ENCODE peak calls at places on chromosomes 3 and 15, in five cellular contexts. N, R, Q, I and Z are unnamed samples.

GRCh38 chr3:189941679-189942078 is 179.0 kb downstream of the P3H2 start:
- DNase-seq in N (no peak), R (no peak), Q (no peak), I (no peak), Z (no peak)

GRCh38 chr3:112132088-112132487 is 960 bp downstream of the GCSAM start:
- DNase-seq in N (no peak), R (no peak), Q (no peak), I (no peak), Z (no peak)

GRCh38 chr3:162492446-162493081 is 996.0 kb downstream of the OTOL1 start:
- DNase-seq in I (no peak), N (no peak), R (no peak), Q (no peak), Z (no peak)

GRCh38 chr3:139689122-139689521 is 11.3 kb upstream of the NMNAT3 start:
- DNase-seq in R (no peak), I (no peak), N (no peak), Q (no peak), Z (no peak)

GRCh38 chr3:21944251-21944650 is 193.2 kb upstream of the ZNF385D start:
- DNase-seq in R (no peak), I (no peak), N (no peak), Q (no peak), Z (peak)

GRCh38 chr15:85704021-85704420 is 90.7 kb downstream of the KLHL25 start:
- DNase-seq in R (no peak), I (no peak), Q (no peak), N (no peak), Z (peak)

GRCh38 chr3:184357248-184358139 is 3.9 kb downstream of the CLCN2 start:
- DNase-seq in N (no peak), R (peak), Q (no peak), I (no peak), Z (no peak)

GRCh38 chr3:184716652-184717607 is 5.1 kb upstream of the MAGEF1 start:
- DNase-seq in I (peak), Q (no peak), R (peak), N (no peak), Z (no peak)

GRCh38 chr3:29280675-29281264 is at the start of gene RBMS3:
- DNase-seq in N (peak), I (peak), R (peak), Q (peak), Z (peak)

GRCh38 chr15:36251450-36251849 is 328.0 kb upstream of the CDIN1 start:
- DNase-seq in N (no peak), Q (no peak), R (no peak), I (no peak), Z (no peak)

GRCh38 chr3:50786631-50787030 is 111.9 kb downstream of the DOCK3 start:
- DNase-seq in N (no peak), I (no peak), Q (no peak), R (no peak), Z (no peak)

GRCh38 chr15:42107483-42107882 is 13.1 kb upstream of the PLA2G4D start:
- DNase-seq in N (no peak), Q (no peak), R (no peak), I (no peak), Z (no peak)

GRCh38 chr3:124429129-124429815 is 301.0 kb upstream of the UMPS start:
- DNase-seq in R (no peak), I (no peak), N (no peak), Q (no peak), Z (peak)

GRCh38 chr15:51223771-51224229 is 114.6 kb downstream of the CYP19A1 start:
- DNase-seq in R (no peak), Q (no peak), I (no peak), N (no peak), Z (peak)

GRCh38 chr3:184240384-184241140 is 8.2 kb downstream of the ALG3 start:
- DNase-seq in Q (no peak), I (no peak), R (no peak), N (no peak), Z (peak)

GRCh38 chr15:66253643-66254363 is at the start of gene MEGF11:
- DNase-seq in Q (no peak), I (no peak), R (peak), N (no peak), Z (no peak)

GRCh38 chr3:152245498-152246175 is 23.1 kb upstream of the MBNL1 start:
- DNase-seq in I (no peak), N (no peak), R (no peak), Q (no peak), Z (peak)

GRCh38 chr3:125317761-125318496 is 57.2 kb downstream of the ZNF148 start:
- DNase-seq in I (no peak), Q (no peak), N (no peak), R (no peak), Z (no peak)

GRCh38 chr15:70504305-70504951 is 258.9 kb downstream of the UACA start:
- DNase-seq in R (no peak), I (no peak), Q (no peak), N (peak), Z (peak)

GRCh38 chr15:39543651-39544050 is 37.2 kb upstream of the THBS1 start:
- DNase-seq in N (no peak), I (no peak), Q (no peak), R (peak), Z (peak)

GRCh38 chr15:59656935-59657634 is at the start of gene GTF2A2:
- DNase-seq in Q (peak), N (peak), R (peak), I (peak), Z (peak)

GRCh38 chr15:57122080-57122845 is 203.8 kb downstream of the TCF12 start:
- DNase-seq in N (no peak), I (no peak), Q (no peak), R (no peak), Z (no peak)

GRCh38 chr3:101936419-101937331 is 87.4 kb downstream of the NFKBIZ start:
- DNase-seq in Q (peak), N (no peak), R (no peak), I (no peak), Z (peak)

GRCh38 chr3:47443611-47443995 is 32.1 kb downstream of the SCAP start:
- DNase-seq in N (no peak), Q (no peak), R (no peak), I (peak), Z (no peak)

GRCh38 chr3:78143000-78143399 is 1103.1 kb downstream of the ROBO2 start:
- DNase-seq in R (no peak), I (no peak), N (no peak), Q (no peak), Z (no peak)

GRCh38 chr3:107987036-107987557 is 103.7 kb downstream of the CD47 start:
- DNase-seq in N (no peak), Q (peak), I (no peak), R (no peak), Z (no peak)

GRCh38 chr3:52487050-52487787 is 7.9 kb upstream of the STAB1 start:
- DNase-seq in Q (no peak), R (no peak), N (no peak), I (no peak), Z (no peak)

GRCh38 chr3:123348471-123349200 is 100.3 kb downstream of the ADCY5 start:
- DNase-seq in N (no peak), R (no peak), Q (no peak), I (no peak), Z (no peak)

GRCh38 chr3:172228041-172228440 is 188.7 kb downstream of the FNDC3B start:
- DNase-seq in N (no peak), Q (no peak), I (no peak), R (no peak), Z (no peak)

GRCh38 chr3:61966200-61966599 is 404.8 kb downstream of the PTPRG start:
- DNase-seq in R (no peak), I (no peak), N (no peak), Q (no peak), Z (no peak)

GRCh38 chr3:31561891-31562290 is 29.2 kb downstream of the STT3B start:
- DNase-seq in R (peak), Q (no peak), N (no peak), I (no peak), Z (no peak)

GRCh38 chr3:129467934-129468333 is 27.9 kb downstream of the IFT122 start:
- DNase-seq in Q (no peak), I (no peak), R (no peak), N (no peak), Z (no peak)

GRCh38 chr3:138812806-138813205 is 21.9 kb downstream of the PIK3CB start:
- DNase-seq in N (no peak), R (no peak), I (no peak), Q (no peak), Z (no peak)

GRCh38 chr3:187223799-187224198 is 26.5 kb downstream of the RTP1 start:
- DNase-seq in I (no peak), N (no peak), R (no peak), Q (no peak), Z (no peak)

GRCh38 chr3:120093923-120094775 is at the start of gene GSK3B:
- DNase-seq in Q (peak), R (peak), N (no peak), I (peak), Z (no peak)

GRCh38 chr15:58524247-58524646 is 92.5 kb downstream of the LIPC start:
- DNase-seq in R (no peak), I (no peak), N (no peak), Q (no peak), Z (no peak)

GRCh38 chr15:83081256-83082014 is 14.4 kb upstream of the BTBD1 start:
- DNase-seq in N (no peak), R (no peak), I (no peak), Q (no peak), Z (peak)

GRCh38 chr15:96374494-96374893 is 44.0 kb downstream of the NR2F2 start:
- DNase-seq in Q (no peak), I (no peak), N (no peak), R (no peak), Z (no peak)

GRCh38 chr3:33467786-33468185 is 27.6 kb upstream of the UBP1 start:
- DNase-seq in I (no peak), R (peak), N (no peak), Q (no peak), Z (no peak)